ENCODE peak calls at places on chromosomes 5 and 9, in nine cellular contexts. Z, J, E, P, K, D, O, C and G are unnamed samples.

GRCh38 chr9:109742759-109743388 is 37.1 kb upstream of the PALM2AKAP2 start:
- DNase-seq in Z (no peak), J (no peak), E (peak; percentile 60), P (peak; percentile 40), K (no peak), D (no peak), O (no peak), C (no peak), G (peak; percentile 6)

GRCh38 chr9:72946318-72946717 is 6.5 kb downstream of the ALDH1A1 start:
- DNase-seq in Z (no peak), J (no peak), E (no peak), P (no peak), K (no peak), D (no peak), O (no peak), C (no peak), G (no peak)

GRCh38 chr5:88729476-88730182 is 153.4 kb downstream of the MEF2C start:
- DNase-seq in Z (peak; percentile 69), J (peak; percentile 73), E (peak; percentile 91), P (peak; percentile 61), K (peak; percentile 59), D (no peak), O (peak; percentile 88), C (peak; percentile 73), G (peak; percentile 86)

GRCh38 chr5:171371326-171371725 is 16.3 kb upstream of the NPM1 start:
- DNase-seq in Z (no peak), J (no peak), E (no peak), P (no peak), K (no peak), D (no peak), O (no peak), C (no peak), G (no peak)

GRCh38 chr5:176739461-176740051 is 70.8 kb upstream of the UNC5A start:
- DNase-seq in Z (peak; percentile 12), J (no peak), E (no peak), P (no peak), K (no peak), D (no peak), O (no peak), C (peak; percentile 48), G (no peak)

GRCh38 chr9:18536554-18536953 is 62.6 kb downstream of the ADAMTSL1 start:
- DNase-seq in Z (no peak), J (no peak), E (no peak), P (no peak), K (no peak), D (no peak), O (no peak), C (no peak), G (no peak)

GRCh38 chr9:107213561-107214028 is 69.5 kb upstream of the RAD23B start:
- DNase-seq in Z (no peak), J (peak; percentile 33), E (peak; percentile 95), P (peak; percentile 89), K (peak; percentile 73), D (no peak), O (peak; percentile 70), C (no peak), G (peak; percentile 85)

GRCh38 chr5:125310749-125311148 is 564.3 kb upstream of the ZNF608 start:
- DNase-seq in Z (no peak), J (no peak), E (no peak), P (no peak), K (no peak), D (no peak), O (peak; percentile 57), C (no peak), G (peak; percentile 17)

GRCh38 chr9:127066775-127067111 is 55.7 kb downstream of the ANGPTL2 start:
- DNase-seq in Z (no peak), J (no peak), E (peak; percentile 80), P (no peak), K (no peak), D (no peak), O (peak; percentile 23), C (no peak), G (peak; percentile 47)

GRCh38 chr5:172868924-172869565 is 35.0 kb downstream of the ERGIC1 start:
- DNase-seq in Z (peak; percentile 84), J (peak; percentile 79), E (peak; percentile 92), P (no peak), K (no peak), D (peak; percentile 95), O (peak; percentile 88), C (peak; percentile 97), G (peak; percentile 95)
- TF ChIP-seq CTCF in Z (peak; percentile 29), J (no peak), E (peak; percentile 60), P (peak; percentile 31), K (peak; percentile 44), D (peak; percentile 8), O (peak; percentile 55), C (no peak), G (peak; percentile 27)

DNA sequence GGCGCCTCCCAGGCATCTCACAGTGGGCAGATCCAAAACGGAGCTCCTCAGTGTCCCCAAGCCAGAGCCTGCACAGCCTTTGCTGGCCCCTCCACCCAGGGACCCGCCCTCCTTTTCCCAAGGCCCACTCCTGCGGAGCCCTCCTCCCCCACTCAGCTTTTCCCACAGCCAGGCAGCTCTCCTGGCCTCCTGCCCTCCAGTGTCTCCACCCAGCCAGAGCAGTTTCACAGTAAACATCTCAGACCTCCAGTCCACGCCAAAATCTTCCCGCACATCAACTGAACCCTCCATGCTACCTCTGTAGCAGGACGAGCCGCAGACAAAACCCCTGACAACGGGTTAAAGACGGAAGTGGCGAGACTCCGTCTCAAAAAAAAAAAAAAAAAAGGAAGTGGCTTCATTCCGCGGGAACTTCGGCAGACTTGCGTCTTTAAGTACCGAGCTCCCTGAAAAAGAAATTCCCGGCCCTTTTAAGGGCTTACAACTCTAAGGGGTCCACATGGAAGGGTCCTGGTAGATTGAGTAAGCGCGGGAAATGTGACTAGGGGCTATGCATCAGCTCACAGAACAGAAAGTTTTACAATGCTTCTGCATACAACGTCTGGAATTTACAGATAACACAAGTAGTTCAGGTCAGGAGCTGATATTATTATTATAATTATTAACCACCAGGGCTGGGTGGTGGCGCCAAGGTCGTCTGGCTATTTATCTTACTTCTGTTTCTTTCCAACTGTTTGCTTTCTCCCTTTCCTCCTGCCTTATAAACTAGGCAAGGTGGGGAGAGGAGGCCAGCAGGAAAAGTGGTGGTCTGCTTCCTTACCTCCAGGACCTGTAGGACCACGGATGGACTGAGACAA is 11.4 kb upstream of the GRIN1 start:
- DNase-seq in Z (no peak), J (no peak), E (no peak), P (no peak), K (no peak), D (no peak), O (peak; percentile 21), C (no peak), G (no peak)
- H3K4me3 ChIP-seq in Z (no peak overlapping the region), J (peak overlapping the region; percentile 75), E (no peak overlapping the region), P (peak overlapping the region; percentile 79), K (peak overlapping the region; percentile 32), D (peak overlapping the region; percentile 18), O (peak overlapping the region; percentile 83), C (no peak overlapping the region), G (no peak overlapping the region)

GRCh38 chr9:95024097-95024671 is 293.3 kb downstream of the FANCC start:
- DNase-seq in Z (no peak), J (no peak), E (no peak), P (no peak), K (no peak), D (peak; percentile 75), O (peak; percentile 20), C (peak; percentile 80), G (no peak)
- TF ChIP-seq CTCF in Z (no peak), J (peak; percentile 18), E (peak; percentile 27), P (no peak), K (no peak), D (peak; percentile 3), O (peak; percentile 14), C (no peak), G (no peak)

GRCh38 chr9:124040935-124041816 is 29.6 kb downstream of the LHX2 start:
- DNase-seq in Z (peak; percentile 58), J (peak; percentile 17), E (no peak), P (no peak), K (no peak), D (peak; percentile 73), O (no peak), C (no peak), G (peak; percentile 38)
- H3K4me3 ChIP-seq in Z (no peak overlapping the region), J (peak overlapping the region; percentile 41), E (peak overlapping the region; percentile 8), P (peak overlapping the region; percentile 43), K (peak overlapping the region; percentile 36), D (peak overlapping the region; percentile 56), O (no peak overlapping the region), C (peak overlapping the region; percentile 50), G (peak overlapping the region; percentile 55)

DNA sequence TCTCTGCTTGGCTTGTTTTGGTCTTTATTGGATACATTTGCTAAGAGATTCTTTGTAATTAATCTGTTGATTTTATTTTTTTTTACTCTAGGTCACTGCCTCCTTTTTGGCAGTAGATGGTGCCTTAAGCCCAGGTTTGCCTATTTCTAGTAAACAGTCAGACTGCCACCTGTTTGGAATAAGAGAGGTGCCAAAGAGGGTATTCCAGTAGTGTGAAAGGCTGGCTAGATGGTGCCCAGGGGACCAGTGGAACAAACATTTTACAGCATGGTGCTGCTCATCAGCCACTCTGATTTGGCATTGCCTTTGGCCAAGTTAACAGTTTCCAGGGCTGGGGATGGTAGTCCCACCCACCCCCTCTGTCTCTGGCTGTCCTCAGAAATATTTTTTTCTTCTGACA is 36.7 kb upstream of the FBXL7 start:
- DNase-seq in Z (no peak), J (no peak), E (peak; percentile 63), P (no peak), K (peak; percentile 3), D (no peak), O (no peak), C (no peak), G (peak; percentile 53)
- TF ChIP-seq CTCF in Z (peak; percentile 56), J (no peak), E (peak; percentile 68), P (peak; percentile 44), K (peak; percentile 66), D (peak; percentile 27), O (peak; percentile 22), C (peak; percentile 26), G (peak; percentile 49)

GRCh38 chr9:83714316-83714715 is 6.6 kb upstream of the UBQLN1 start:
- DNase-seq in Z (no peak), J (no peak), E (peak; percentile 18), P (no peak), K (no peak), D (no peak), O (peak; percentile 6), C (no peak), G (peak; percentile 43)
- H3K4me3 ChIP-seq in Z (no peak overlapping the region), J (no peak overlapping the region), E (no peak overlapping the region), P (no peak overlapping the region), K (no peak overlapping the region), D (no peak overlapping the region), O (no peak overlapping the region), C (no peak overlapping the region), G (no peak overlapping the region)